ENCODE peak calls at places on chromosome 19, in six cellular contexts. G, L, E, Q, H and I are unnamed samples.
A peak's percentile ranks its signal among the peaks of the same experiment; 100 is the strongest.

GRCh38 chr19:37594982-37595382 is 306 bp downstream of the ZNF540 start:
- DNase-seq in E (peak; percentile 31), Q (peak; percentile 58), G (peak; percentile 35), H (peak; percentile 78), L (no peak), I (no peak)

GRCh38 chr19:14015454-14016035 is 9.4 kb upstream of the RFX1 start:
- DNase-seq in L (no peak), Q (no peak), E (no peak), H (no peak), G (no peak), I (no peak)

GRCh38 chr19:50214699-50215543 is 11.5 kb downstream of the MYH14 start:
- DNase-seq in H (peak; percentile 49), G (no peak), Q (no peak), L (peak; percentile 52), E (no peak), I (no peak)

GRCh38 chr19:40191836-40192646 is 815 bp downstream of the MAP3K10 start:
- DNase-seq in L (no peak), H (no peak), G (no peak), Q (peak; percentile 12), E (no peak), I (peak; percentile 23)

GRCh38 chr19:3387645-3388589 is 21.5 kb downstream of the NFIC start:
- DNase-seq in G (peak; percentile 79), L (no peak), E (no peak), Q (peak; percentile 87), H (peak; percentile 67), I (peak; percentile 94)

GRCh38 chr19:4215807-4216206 is 13.5 kb upstream of the EBI3 start:
- DNase-seq in Q (no peak), L (no peak), E (no peak), G (no peak), H (no peak), I (no peak)

GRCh38 chr19:50500060-50500752 is 10.8 kb downstream of the JOSD2 start:
- DNase-seq in H (no peak), E (no peak), G (no peak), L (no peak), Q (no peak), I (no peak)

GRCh38 chr19:17470204-17470841 is at the start of gene SLC27A1:
- DNase-seq in L (peak; percentile 98), G (peak; percentile 99), E (peak; percentile 75), Q (peak; percentile 97), H (peak; percentile 99), I (peak; percentile 99)

GRCh38 chr19:33878912-33879810 is 82.5 kb downstream of the KCTD15 start:
- DNase-seq in L (no peak), Q (no peak), E (no peak), H (no peak), G (no peak), I (no peak)

GRCh38 chr19:48638831-48639381 is 1.7 kb upstream of the DBP start:
- DNase-seq in E (no peak), Q (no peak), L (no peak), H (no peak), G (no peak), I (no peak)

GRCh38 chr19:6126335-6126974 is 9.0 kb upstream of the ACSBG2 start:
- DNase-seq in H (peak; percentile 83), E (no peak), L (peak; percentile 91), G (no peak), Q (no peak), I (peak; percentile 81)

GRCh38 chr19:18683109-18683954 is at the start of gene CRTC1:
- DNase-seq in E (peak; percentile 92), Q (peak; percentile 71), H (peak; percentile 79), G (peak; percentile 62), L (peak; percentile 65), I (peak; percentile 87)

GRCh38 chr19:1616396-1616795 is 11.1 kb upstream of the UQCR11 start:
- DNase-seq in L (no peak), G (no peak), E (no peak), Q (no peak), H (no peak), I (no peak)

GRCh38 chr19:876780-877314 is 16.1 kb downstream of the MED16 start:
- DNase-seq in G (no peak), Q (no peak), L (no peak), H (no peak), E (no peak), I (no peak)

GRCh38 chr19:45070861-45071544 is 5.3 kb downstream of the ZNF296 start:
- DNase-seq in G (no peak), L (no peak), H (no peak), E (no peak), Q (no peak), I (no peak)